ENCODE peak calls at places on chromosomes 6 and 20, in five cellular contexts. J, A, P, F and H are unnamed samples. For H3K36me3, the result is how much of the 10 kb centered on the place peaks cover.

GRCh38 chr20:37511605-37512275 is 9.3 kb upstream of the NNAT start:
- DNase-seq in J (no peak), A (no peak), P (no peak), F (no peak), H (peak)

GRCh38 chr6:25280617-25280990 is 1.4 kb downstream of the CARMIL1 start:
- DNase-seq in J (no peak), A (no peak), P (no peak), F (no peak), H (peak)

GRCh38 chr6:148972481-148972880 is 225.7 kb downstream of the UST start:
- DNase-seq in J (peak), A (no peak), P (no peak), F (peak), H (peak)

GRCh38 chr20:59688999-59689398 is 84.7 kb downstream of the PHACTR3 start:
- DNase-seq in J (no peak), A (no peak), P (no peak), F (no peak), H (no peak)

GRCh38 chr20:48769111-48769879 is 58.5 kb downstream of the PREX1 start:
- DNase-seq in J (no peak), A (no peak), P (no peak), F (peak), H (no peak)

GRCh38 chr6:2099870-2100269 is 145.5 kb downstream of the GMDS start:
- DNase-seq in J (no peak), A (no peak), P (no peak), F (no peak), H (no peak)

GRCh38 chr6:105608711-105609374 is 206.0 kb upstream of the PREP start:
- DNase-seq in J (no peak), A (no peak), P (no peak), F (peak), H (peak)

GRCh38 chr6:48641544-48641943 is 530.5 kb upstream of the PTCHD4 start:
- DNase-seq in J (no peak), A (no peak), P (no peak), F (no peak), H (peak)

GRCh38 chr6:107321793-107322192 is 137.6 kb downstream of the PDSS2 start:
- DNase-seq in J (no peak), A (no peak), P (no peak), F (peak), H (no peak)

GRCh38 chr20:60976913-60977312 is 275.1 kb upstream of the CDH4 start:
- DNase-seq in J (no peak), A (no peak), P (no peak), F (peak), H (no peak)

GRCh38 chr6:22194188-22194921 is 102.5 kb downstream of the PRL start:
- DNase-seq in J (no peak), A (no peak), P (no peak), F (no peak), H (no peak)

GRCh38 chr6:36929152-36929551 is 25.4 kb upstream of the PI16 start:
- DNase-seq in J (no peak), A (no peak), P (no peak), F (no peak), H (no peak)

GRCh38 chr6:138515657-138516056 is 16.4 kb upstream of the NHSL1 start:
- DNase-seq in J (no peak), A (no peak), P (no peak), F (no peak), H (no peak)

GRCh38 chr20:59598625-59599310 is 5.6 kb upstream of the PHACTR3 start:
- DNase-seq in J (no peak), A (no peak), P (no peak), F (peak), H (no peak)

GRCh38 chr6:27839303-27840081 is 72.7 kb downstream of the OR2B2 start:
- DNase-seq in J (peak), A (peak), P (peak), F (peak), H (peak)

GRCh38 chr20:44635877-44636276 is 15.6 kb downstream of the ADA start:
- DNase-seq in J (no peak), A (no peak), P (no peak), F (no peak), H (no peak)

GRCh38 chr6:13428528-13429405 is 58.6 kb downstream of the GFOD1 start:
- DNase-seq in J (no peak), A (no peak), P (no peak), F (peak), H (no peak)

GRCh38 chr6:98295776-98296175 is 538.6 kb upstream of the POU3F2 start:
- DNase-seq in J (no peak), A (no peak), P (no peak), F (peak), H (no peak)

GRCh38 chr6:30787954-30788353 is 43.6 kb upstream of the IER3 start:
- DNase-seq in J (no peak), A (peak), P (no peak), F (no peak), H (peak)

GRCh38 chr6:168107191-168107940 is 28.4 kb upstream of the FRMD1 start:
- DNase-seq in J (no peak), A (no peak), P (no peak), F (no peak), H (no peak)

GRCh38 chr20:58094698-58095097 is 133.8 kb downstream of the ANKRD60 start:
- DNase-seq in J (no peak), A (no peak), P (no peak), F (no peak), H (no peak)

GRCh38 chr6:44192428-44193041 is 24.2 kb upstream of the MYMX start:
- DNase-seq in J (no peak), A (no peak), P (no peak), F (peak), H (no peak)

GRCh38 chr6:46276571-46277142 is 105.9 kb upstream of the ENPP5 start:
- DNase-seq in J (no peak), A (no peak), P (no peak), F (no peak), H (no peak)

GRCh38 chr6:12339808-12340487 is 49.8 kb downstream of the EDN1 start:
- DNase-seq in J (no peak), A (no peak), P (no peak), F (no peak), H (no peak)

GRCh38 chr6:25793970-25794369 is 37.9 kb downstream of the SLC17A1 start:
- DNase-seq in J (no peak), A (no peak), P (no peak), F (no peak), H (no peak)

GRCh38 chr6:9745966-9746365 is 668.9 kb downstream of the TFAP2A start:
- DNase-seq in J (no peak), A (no peak), P (no peak), F (no peak), H (no peak)

GRCh38 chr6:52284131-52284459 is 447 bp downstream of the MCM3 start:
- DNase-seq in J (peak), A (peak), P (peak), F (peak), H (peak)

GRCh38 chr6:70310063-70310694 is 7.3 kb upstream of the COL9A1 start:
- DNase-seq in J (no peak), A (peak), P (no peak), F (peak), H (peak)

GRCh38 chr6:142843344-142843743 is 101.6 kb downstream of the HIVEP2 start:
- DNase-seq in J (no peak), A (no peak), P (no peak), F (no peak), H (peak)

DNA sequence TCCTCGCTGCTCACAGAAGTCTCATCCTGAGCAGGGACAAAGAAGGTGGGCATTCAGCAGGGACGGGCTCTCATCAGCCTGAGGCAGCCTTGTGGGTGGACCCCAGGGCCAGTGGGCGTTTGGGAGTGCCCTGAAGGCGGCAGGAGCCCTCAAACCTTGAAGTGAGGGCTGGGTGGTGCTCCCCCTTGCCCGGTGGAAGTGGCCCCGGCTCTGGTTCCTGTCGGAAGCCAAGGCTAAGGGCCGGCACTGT is 110.5 kb downstream of the NOL4L start:
- DNase-seq in J (no peak), A (no peak), P (no peak), F (no peak), H (peak)
- H3K36me3 ChIP-seq in J (under half), A (under half), P (under half), F (under half), H (under half)

GRCh38 chr6:56511591-56511990 is 131.1 kb downstream of the DST start:
- DNase-seq in J (no peak), A (no peak), P (no peak), F (no peak), H (no peak)
- H3K36me3 ChIP-seq in J (under half), A (half or more), P (under half), F (under half), H (under half)

GRCh38 chr20:49906101-49906604 is 9.2 kb downstream of the SPATA2 start:
- DNase-seq in J (no peak), A (no peak), P (peak), F (no peak), H (no peak)
- H3K36me3 ChIP-seq in J (under half), A (half or more), P (under half), F (under half), H (half or more)

GRCh38 chr20:5570442-5570841 is 179.8 kb upstream of the SHLD1 start:
- DNase-seq in J (no peak), A (no peak), P (no peak), F (no peak), H (no peak)

GRCh38 chr20:5569021-5569420 is 181.2 kb upstream of the SHLD1 start:
- DNase-seq in J (no peak), A (peak), P (peak), F (peak), H (peak)

GRCh38 chr20:5567644-5568043 is 182.6 kb upstream of the SHLD1 start:
- DNase-seq in J (no peak), A (no peak), P (no peak), F (no peak), H (no peak)

GRCh38 chr20:5570031-5570430 is 180.2 kb upstream of the SHLD1 start:
- DNase-seq in J (no peak), A (no peak), P (no peak), F (no peak), H (no peak)
- H3K36me3 ChIP-seq in J (under half), A (half or more), P (under half), F (under half), H (under half)